ENCODE peak calls at places on chromosomes 3 and 15, in ten cellular contexts. V is retinal pigment epithelial cell; Q is activated CD4-positive, alpha-beta T cell treated with anti-CD3 and anti-CD28 coated beads for 1 hour; X is stimulated activated CD4-positive, alpha-beta T cell treated with anti-CD3 and anti-CD28 coated beads, Interleukin-1b, Interleukin-23, amount 100 ng/mL, for 4 hours; W is heart right ventricle; R is hypothalamus; O is WTC11; T is brain microvascular endothelial cell; M is H4; H is NCI-H524. Z is an unnamed sample.

GRCh38 chr3:158404319-158404718 is 166.7 kb upstream of the MLF1 start:
- DNase-seq in V (no peak), X (no peak), H (no peak), W (no peak), O (no peak), T (no peak), M (no peak), R (no peak), Q (no peak), Z (no peak)

GRCh38 chr15:85692873-85693272 is 101.9 kb downstream of the KLHL25 start:
- DNase-seq in H (peak), T (no peak), R (no peak), X (no peak), Q (peak), V (no peak), W (no peak), O (no peak), M (no peak), Z (no peak)

GRCh38 chr3:129118745-129119144 is 2.9 kb downstream of the RAB43 start:
- DNase-seq in H (no peak), V (no peak), T (no peak), W (no peak), Q (peak), O (no peak), R (no peak), M (no peak), X (peak), Z (no peak)

GRCh38 chr3:157700405-157700804 is 197.2 kb upstream of the VEPH1 start:
- DNase-seq in V (no peak), X (no peak), O (no peak), Q (no peak), R (no peak), H (peak), T (no peak), M (no peak), W (no peak), Z (no peak)

GRCh38 chr15:59279023-59279422 is 72.4 kb downstream of the LDHAL6B start:
- DNase-seq in M (no peak), X (no peak), Q (no peak), T (no peak), O (no peak), H (no peak), R (no peak), V (no peak), W (no peak), Z (no peak)

GRCh38 chr3:56125358-56126005 is 342.8 kb downstream of the ERC2 start:
- DNase-seq in X (no peak), W (peak), Q (no peak), R (no peak), V (no peak), H (no peak), T (peak), O (no peak), M (peak), Z (no peak)

GRCh38 chr3:160400631-160401150 is 1.2 kb downstream of the SMC4 start:
- DNase-seq in T (no peak), M (no peak), O (peak), Q (no peak), X (no peak), H (peak), W (peak), V (no peak), R (no peak), Z (no peak)

GRCh38 chr3:122082357-122082756 is 27.2 kb downstream of the CD86 start:
- DNase-seq in T (no peak), R (no peak), W (no peak), Q (no peak), O (no peak), X (no peak), V (no peak), M (no peak), H (no peak), Z (no peak)

GRCh38 chr3:171908731-171909130 is 65.6 kb downstream of the TMEM212 start:
- DNase-seq in T (no peak), Q (no peak), W (no peak), M (no peak), V (no peak), O (no peak), R (no peak), X (no peak), H (no peak), Z (no peak)

GRCh38 chr15:51536965-51537574 is 85.5 kb downstream of the DMXL2 start:
- DNase-seq in X (no peak), T (peak), W (no peak), V (no peak), Q (no peak), M (peak), H (peak), O (no peak), R (no peak), Z (no peak)

GRCh38 chr3:99534951-99535704 is 103.3 kb upstream of the COL8A1 start:
- DNase-seq in R (no peak), W (no peak), Q (no peak), V (peak), T (peak), X (no peak), M (peak), H (peak), O (no peak), Z (no peak)

GRCh38 chr15:81294501-81294850 is 29.5 kb downstream of the STARD5 start:
- DNase-seq in W (no peak), T (no peak), O (peak), V (no peak), X (no peak), Q (no peak), H (no peak), R (no peak), M (no peak), Z (no peak)

GRCh38 chr3:40971191-40972168 is 227.8 kb upstream of the CTNNB1 start:
- DNase-seq in W (peak), H (no peak), V (peak), X (no peak), Q (no peak), O (no peak), R (no peak), T (peak), M (peak), Z (no peak)

GRCh38 chr3:23923786-23924185 is 6.9 kb downstream of the RPL15 start:
- DNase-seq in W (no peak), O (no peak), Q (no peak), X (no peak), M (no peak), R (no peak), V (no peak), T (peak), H (peak), Z (no peak)

GRCh38 chr3:153158961-153159735 is 2.9 kb upstream of the RAP2B start:
- DNase-seq in W (no peak), M (no peak), O (no peak), R (no peak), T (no peak), H (peak), X (no peak), Q (no peak), V (no peak), Z (no peak)

GRCh38 chr3:139044366-139045210 is at the start of gene PRR23C:
- DNase-seq in V (no peak), O (peak), Q (no peak), X (no peak), W (no peak), M (no peak), R (no peak), T (no peak), H (no peak), Z (no peak)

GRCh38 chr3:105582015-105582414 is 215.3 kb downstream of the ALCAM start:
- DNase-seq in V (no peak), O (no peak), H (no peak), X (no peak), R (no peak), M (no peak), T (no peak), Q (no peak), W (no peak), Z (no peak)

GRCh38 chr15:30885814-30886213 is 17.9 kb upstream of the FAN1 start:
- DNase-seq in W (no peak), T (no peak), R (no peak), M (no peak), O (peak), H (no peak), Q (no peak), X (no peak), V (no peak), Z (no peak)

GRCh38 chr3:171446801-171447578 is 13.2 kb downstream of the TNIK start:
- DNase-seq in Q (no peak), O (no peak), R (no peak), X (no peak), V (no peak), W (no peak), H (no peak), T (peak), M (no peak), Z (no peak)

GRCh38 chr3:10224794-10225660 is 23.2 kb upstream of the TATDN2 start:
- DNase-seq in W (peak), O (peak), M (peak), X (peak), T (peak), V (peak), R (peak), Q (peak), H (peak), Z (no peak)

GRCh38 chr3:123800352-123800682 is 83.8 kb downstream of the MYLK start:
- DNase-seq in O (no peak), H (peak), T (no peak), W (no peak), M (no peak), Q (no peak), X (no peak), V (no peak), R (no peak), Z (no peak)

GRCh38 chr15:78077860-78078187 is 313 bp upstream of the TBC1D2B start:
- DNase-seq in R (no peak), M (no peak), O (no peak), Q (no peak), H (no peak), W (no peak), V (no peak), X (no peak), T (no peak), Z (no peak)

GRCh38 chr3:60046212-60046611 is 996.4 kb upstream of the CFAP20DC start:
- DNase-seq in O (no peak), T (no peak), M (no peak), X (no peak), H (peak), V (no peak), W (no peak), Q (no peak), R (no peak), Z (peak)

GRCh38 chr15:39934415-39935044 is 615 bp downstream of the EIF2AK4 start:
- DNase-seq in R (no peak), W (no peak), M (no peak), X (no peak), T (no peak), H (peak), V (no peak), Q (no peak), O (no peak), Z (no peak)

GRCh38 chr3:81195483-81195882 is 566.0 kb downstream of the GBE1 start:
- DNase-seq in R (no peak), W (no peak), O (no peak), V (no peak), H (no peak), Q (no peak), T (no peak), M (no peak), X (no peak), Z (no peak)

GRCh38 chr3:80097674-80098073 is 329.9 kb upstream of the ROBO1 start:
- DNase-seq in O (no peak), H (no peak), T (no peak), M (no peak), V (no peak), W (no peak), X (no peak), Q (no peak), R (no peak), Z (no peak)

GRCh38 chr3:69855436-69856162 is 116.3 kb downstream of the MITF start:
- DNase-seq in M (peak), O (no peak), X (no peak), T (peak), V (no peak), R (no peak), H (peak), Q (no peak), W (no peak), Z (no peak)

GRCh38 chr15:73143763-73144155 is 91.5 kb downstream of the NEO1 start:
- DNase-seq in M (no peak), Q (no peak), W (no peak), X (no peak), R (no peak), V (no peak), T (no peak), H (no peak), O (no peak), Z (no peak)

GRCh38 chr15:57772223-57772957 is 65.9 kb downstream of the POLR2M start:
- DNase-seq in R (no peak), H (no peak), Q (no peak), O (no peak), M (no peak), T (peak), V (no peak), X (no peak), W (no peak), Z (no peak)

GRCh38 chr3:54038391-54038790 is 84.0 kb upstream of the CACNA2D3 start:
- DNase-seq in O (no peak), Q (no peak), W (no peak), M (no peak), V (no peak), X (no peak), R (no peak), T (no peak), H (no peak), Z (no peak)

GRCh38 chr3:128334086-128334650 is 132.5 kb downstream of the DNAJB8 start:
- DNase-seq in W (no peak), H (no peak), T (no peak), V (no peak), Q (no peak), X (no peak), R (no peak), M (no peak), O (no peak), Z (no peak)

GRCh38 chr3:126530171-126531050 is 6.5 kb downstream of the CHST13 start:
- DNase-seq in Q (no peak), X (no peak), T (no peak), O (no peak), M (peak), V (no peak), W (peak), H (no peak), R (no peak), Z (no peak)